ENCODE peak calls at places on chromosomes 2 and 18, in ten cellular contexts. One of them, this sample, is unnamed.

GRCh38 chr2:159140070-159140774 is 146.3 kb downstream of the WDSUB1 start:
- DNase-seq in Panc1: no peak
- DNase-seq in PC-3: peak
- DNase-seq in CD8-positive, alpha-beta memory T cell: no peak
- DNase-seq in heart right ventricle: no peak
- DNase-seq in gastrocnemius medialis: no peak
- DNase-seq in prostate gland: no peak
- DNase-seq in GM23248: peak
- DNase-seq in AG04449: no peak
- DNase-seq in NB4: peak
- DNase-seq in this sample: no peak

GRCh38 chr2:122643725-122644329 is 888.4 kb downstream of the TSN start:
- DNase-seq in gastrocnemius medialis: no peak
- DNase-seq in PC-3: peak
- DNase-seq in GM23248: peak
- DNase-seq in AG04449: peak
- DNase-seq in NB4: no peak
- DNase-seq in Panc1: peak
- DNase-seq in heart right ventricle: no peak
- DNase-seq in prostate gland: peak
- DNase-seq in CD8-positive, alpha-beta memory T cell: no peak
- DNase-seq in this sample: no peak

GRCh38 chr18:24600076-24600654 is 139.7 kb downstream of the HRH4 start:
- DNase-seq in NB4: peak
- DNase-seq in CD8-positive, alpha-beta memory T cell: no peak
- DNase-seq in PC-3: peak
- DNase-seq in prostate gland: peak
- DNase-seq in gastrocnemius medialis: no peak
- DNase-seq in heart right ventricle: no peak
- DNase-seq in GM23248: peak
- DNase-seq in AG04449: no peak
- DNase-seq in Panc1: no peak
- DNase-seq in this sample: no peak

GRCh38 chr18:47780011-47780725 is 150.3 kb downstream of the SMAD2 start:
- DNase-seq in GM23248: no peak
- DNase-seq in prostate gland: no peak
- DNase-seq in CD8-positive, alpha-beta memory T cell: no peak
- DNase-seq in Panc1: no peak
- DNase-seq in PC-3: no peak
- DNase-seq in AG04449: no peak
- DNase-seq in heart right ventricle: no peak
- DNase-seq in gastrocnemius medialis: no peak
- DNase-seq in NB4: no peak
- DNase-seq in this sample: no peak

GRCh38 chr18:62959481-62959880 is 244.1 kb downstream of the PHLPP1 start:
- DNase-seq in NB4: no peak
- DNase-seq in PC-3: no peak
- DNase-seq in CD8-positive, alpha-beta memory T cell: no peak
- DNase-seq in Panc1: no peak
- DNase-seq in gastrocnemius medialis: no peak
- DNase-seq in GM23248: no peak
- DNase-seq in prostate gland: no peak
- DNase-seq in AG04449: no peak
- DNase-seq in heart right ventricle: no peak
- DNase-seq in this sample: peak

GRCh38 chr2:47512581-47513083 is 109.7 kb downstream of the MSH2 start:
- DNase-seq in gastrocnemius medialis: no peak
- DNase-seq in NB4: peak
- DNase-seq in AG04449: no peak
- DNase-seq in GM23248: no peak
- DNase-seq in Panc1: no peak
- DNase-seq in CD8-positive, alpha-beta memory T cell: no peak
- DNase-seq in heart right ventricle: no peak
- DNase-seq in prostate gland: no peak
- DNase-seq in PC-3: peak
- DNase-seq in this sample: no peak

GRCh38 chr18:13281406-13281805 is 62.8 kb downstream of the LDLRAD4 start:
- DNase-seq in CD8-positive, alpha-beta memory T cell: no peak
- DNase-seq in GM23248: no peak
- DNase-seq in heart right ventricle: no peak
- DNase-seq in AG04449: no peak
- DNase-seq in Panc1: no peak
- DNase-seq in PC-3: no peak
- DNase-seq in prostate gland: no peak
- DNase-seq in gastrocnemius medialis: no peak
- DNase-seq in NB4: no peak
- DNase-seq in this sample: no peak

GRCh38 chr2:100739735-100740432 is 80.1 kb upstream of the NPAS2 start:
- DNase-seq in GM23248: no peak
- DNase-seq in CD8-positive, alpha-beta memory T cell: no peak
- DNase-seq in PC-3: no peak
- DNase-seq in NB4: no peak
- DNase-seq in prostate gland: no peak
- DNase-seq in gastrocnemius medialis: no peak
- DNase-seq in AG04449: no peak
- DNase-seq in heart right ventricle: no peak
- DNase-seq in Panc1: no peak
- DNase-seq in this sample: no peak

GRCh38 chr18:8611916-8612576 is 2.8 kb downstream of the RAB12 start:
- DNase-seq in heart right ventricle: no peak
- DNase-seq in Panc1: no peak
- DNase-seq in PC-3: peak
- DNase-seq in CD8-positive, alpha-beta memory T cell: no peak
- DNase-seq in GM23248: no peak
- DNase-seq in NB4: no peak
- DNase-seq in AG04449: no peak
- DNase-seq in prostate gland: no peak
- DNase-seq in gastrocnemius medialis: no peak
- DNase-seq in this sample: no peak

GRCh38 chr2:106098081-106098480 is 96.0 kb downstream of the UXS1 start:
- DNase-seq in PC-3: peak
- DNase-seq in NB4: peak
- DNase-seq in prostate gland: no peak
- DNase-seq in heart right ventricle: no peak
- DNase-seq in gastrocnemius medialis: no peak
- DNase-seq in GM23248: peak
- DNase-seq in Panc1: no peak
- DNase-seq in AG04449: no peak
- DNase-seq in CD8-positive, alpha-beta memory T cell: no peak
- DNase-seq in this sample: no peak

GRCh38 chr2:161990741-161991140 is 83.3 kb downstream of the DPP4 start:
- DNase-seq in gastrocnemius medialis: no peak
- DNase-seq in NB4: peak
- DNase-seq in PC-3: peak
- DNase-seq in CD8-positive, alpha-beta memory T cell: no peak
- DNase-seq in heart right ventricle: no peak
- DNase-seq in AG04449: peak
- DNase-seq in prostate gland: no peak
- DNase-seq in Panc1: no peak
- DNase-seq in GM23248: peak
- DNase-seq in this sample: no peak

GRCh38 chr2:33005057-33005456 is 58.3 kb downstream of the LTBP1 start:
- DNase-seq in prostate gland: no peak
- DNase-seq in NB4: no peak
- DNase-seq in Panc1: no peak
- DNase-seq in CD8-positive, alpha-beta memory T cell: no peak
- DNase-seq in AG04449: no peak
- DNase-seq in GM23248: no peak
- DNase-seq in gastrocnemius medialis: no peak
- DNase-seq in PC-3: no peak
- DNase-seq in heart right ventricle: no peak
- DNase-seq in this sample: no peak

GRCh38 chr2:9206991-9207640 is 504 bp downstream of the ASAP2 start:
- DNase-seq in PC-3: no peak
- DNase-seq in NB4: peak
- DNase-seq in Panc1: no peak
- DNase-seq in AG04449: no peak
- DNase-seq in CD8-positive, alpha-beta memory T cell: peak
- DNase-seq in gastrocnemius medialis: no peak
- DNase-seq in GM23248: peak
- DNase-seq in heart right ventricle: peak
- DNase-seq in prostate gland: peak
- DNase-seq in this sample: peak

GRCh38 chr2:186098821-186099220 is 360.2 kb downstream of the FSIP2 start:
- DNase-seq in NB4: no peak
- DNase-seq in Panc1: no peak
- DNase-seq in gastrocnemius medialis: no peak
- DNase-seq in PC-3: no peak
- DNase-seq in CD8-positive, alpha-beta memory T cell: no peak
- DNase-seq in GM23248: no peak
- DNase-seq in prostate gland: no peak
- DNase-seq in heart right ventricle: no peak
- DNase-seq in AG04449: no peak
- DNase-seq in this sample: no peak

DNA sequence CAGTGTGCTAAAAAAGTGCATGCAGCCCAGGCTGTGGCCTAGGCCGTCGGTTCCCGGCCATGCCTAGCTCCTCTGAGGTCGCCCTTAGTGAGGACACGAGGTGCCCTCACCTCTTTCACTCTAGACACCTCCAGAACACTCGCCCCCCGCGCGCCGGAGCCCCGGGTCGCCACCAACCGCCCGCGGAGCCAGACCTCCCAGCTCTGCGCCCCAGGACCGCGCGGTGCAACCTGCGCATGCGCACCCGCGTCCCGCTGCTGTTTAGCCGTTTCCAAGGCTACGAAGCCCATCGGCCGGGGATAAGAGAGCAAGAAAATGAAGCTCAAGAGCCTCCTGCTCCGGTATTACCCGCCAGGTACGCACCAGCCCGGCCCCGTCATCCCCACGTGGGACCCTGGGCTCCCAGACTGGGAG is at the start of gene DAW1:
- DNase-seq in Panc1: no peak
- DNase-seq in prostate gland: no peak
- DNase-seq in AG04449: no peak
- DNase-seq in PC-3: no peak
- DNase-seq in NB4: no peak
- DNase-seq in heart right ventricle: peak
- DNase-seq in gastrocnemius medialis: no peak
- DNase-seq in GM23248: peak
- DNase-seq in CD8-positive, alpha-beta memory T cell: peak
- DNase-seq in this sample: peak
- H3K4me3 ChIP-seq in Panc1: peak
- H3K4me3 ChIP-seq in prostate gland: no peak
- H3K4me3 ChIP-seq in AG04449: peak
- H3K4me3 ChIP-seq in PC-3: peak
- H3K4me3 ChIP-seq in NB4: no peak
- H3K4me3 ChIP-seq in heart right ventricle: peak
- H3K4me3 ChIP-seq in gastrocnemius medialis: peak
- H3K4me3 ChIP-seq in GM23248: peak
- H3K4me3 ChIP-seq in CD8-positive, alpha-beta memory T cell: no peak
- H3K4me3 ChIP-seq in this sample: peak

GRCh38 chr18:77102246-77103040 is 30.1 kb downstream of the MBP start:
- DNase-seq in CD8-positive, alpha-beta memory T cell: peak
- DNase-seq in heart right ventricle: no peak
- DNase-seq in Panc1: no peak
- DNase-seq in prostate gland: no peak
- DNase-seq in AG04449: peak
- DNase-seq in NB4: no peak
- DNase-seq in PC-3: peak
- DNase-seq in GM23248: peak
- DNase-seq in gastrocnemius medialis: no peak
- DNase-seq in this sample: peak
- H3K4me3 ChIP-seq in CD8-positive, alpha-beta memory T cell: peak
- H3K4me3 ChIP-seq in heart right ventricle: peak
- H3K4me3 ChIP-seq in Panc1: peak
- H3K4me3 ChIP-seq in prostate gland: no peak
- H3K4me3 ChIP-seq in AG04449: peak
- H3K4me3 ChIP-seq in NB4: peak
- H3K4me3 ChIP-seq in PC-3: peak
- H3K4me3 ChIP-seq in GM23248: peak
- H3K4me3 ChIP-seq in gastrocnemius medialis: no peak
- H3K4me3 ChIP-seq in this sample: no peak

DNA sequence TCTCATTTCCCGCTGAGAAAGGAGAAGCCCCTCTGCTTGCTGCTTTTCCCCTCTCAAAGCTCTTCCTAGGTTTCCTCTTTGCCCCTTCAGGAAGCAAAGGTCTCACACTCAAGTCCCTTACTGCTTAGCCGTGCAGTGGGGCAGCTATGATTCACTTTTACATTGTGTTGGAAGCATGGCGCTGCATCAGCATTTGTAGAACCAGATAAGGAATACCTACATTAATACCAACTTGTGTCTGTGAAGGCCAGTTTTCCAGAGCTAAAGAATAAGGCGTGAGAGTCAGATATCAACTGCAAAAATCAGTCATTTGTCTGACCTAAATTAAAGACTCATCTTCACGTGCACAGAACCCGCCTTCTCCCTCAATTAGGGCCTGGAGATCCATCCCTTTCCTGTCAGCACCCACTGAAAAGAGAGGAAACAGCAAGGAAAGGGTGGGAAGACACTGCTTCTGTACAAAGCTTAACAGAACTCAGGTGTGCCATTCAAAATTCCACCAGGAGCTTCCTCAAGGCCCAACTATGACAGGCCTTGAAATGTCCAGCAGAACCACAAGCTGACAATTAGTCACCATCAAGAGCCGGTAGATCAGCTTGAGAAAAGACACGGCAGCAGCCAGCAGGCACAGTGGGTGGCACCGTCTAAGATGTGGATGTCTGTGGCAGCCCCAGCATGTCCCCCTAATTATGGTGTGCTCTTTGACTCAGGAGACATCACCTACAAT is 16.1 kb upstream of the XDH start:
- DNase-seq in Panc1: no peak
- DNase-seq in NB4: no peak
- DNase-seq in PC-3: peak
- DNase-seq in heart right ventricle: no peak
- DNase-seq in AG04449: no peak
- DNase-seq in gastrocnemius medialis: no peak
- DNase-seq in GM23248: no peak
- DNase-seq in prostate gland: no peak
- DNase-seq in CD8-positive, alpha-beta memory T cell: no peak
- DNase-seq in this sample: no peak
- H3K4me3 ChIP-seq in Panc1: no peak
- H3K4me3 ChIP-seq in NB4: no peak
- H3K4me3 ChIP-seq in PC-3: no peak
- H3K4me3 ChIP-seq in heart right ventricle: no peak
- H3K4me3 ChIP-seq in AG04449: no peak
- H3K4me3 ChIP-seq in gastrocnemius medialis: no peak
- H3K4me3 ChIP-seq in GM23248: no peak
- H3K4me3 ChIP-seq in prostate gland: no peak
- H3K4me3 ChIP-seq in CD8-positive, alpha-beta memory T cell: no peak
- H3K4me3 ChIP-seq in this sample: no peak

DNA sequence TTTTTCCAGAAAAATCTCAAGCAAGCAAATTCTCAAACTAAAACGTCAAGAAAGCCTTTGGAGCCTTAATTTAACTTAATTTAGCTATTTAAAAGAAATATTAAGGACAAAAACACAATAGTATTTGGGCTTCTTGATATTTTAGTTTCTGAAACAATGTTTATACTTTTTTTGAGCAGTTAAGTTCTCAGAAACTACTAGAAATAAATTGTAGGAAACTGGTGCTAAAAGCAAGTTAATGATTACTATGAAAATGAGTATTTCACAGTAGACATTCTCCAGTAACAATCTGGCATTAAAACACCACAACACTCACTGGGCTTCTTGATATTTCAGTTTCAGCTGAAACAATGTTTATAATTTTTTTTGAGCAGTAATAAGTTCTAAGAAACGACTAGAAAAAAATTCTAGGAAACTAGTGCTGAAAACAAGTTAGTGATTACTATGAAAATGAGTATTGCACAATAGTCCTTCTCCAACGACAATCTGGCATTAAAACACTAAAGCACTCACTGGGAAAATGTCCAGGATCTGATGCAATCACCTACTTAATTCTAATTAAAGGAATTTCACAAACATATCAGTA is 45.1 kb downstream of the TRAK2 start:
- DNase-seq in NB4: peak
- DNase-seq in PC-3: peak
- DNase-seq in AG04449: peak
- DNase-seq in prostate gland: peak
- DNase-seq in GM23248: peak
- DNase-seq in Panc1: no peak
- DNase-seq in gastrocnemius medialis: no peak
- DNase-seq in CD8-positive, alpha-beta memory T cell: no peak
- DNase-seq in heart right ventricle: no peak
- DNase-seq in this sample: no peak
- H3K4me3 ChIP-seq in NB4: no peak
- H3K4me3 ChIP-seq in PC-3: no peak
- H3K4me3 ChIP-seq in AG04449: no peak
- H3K4me3 ChIP-seq in prostate gland: no peak
- H3K4me3 ChIP-seq in GM23248: peak
- H3K4me3 ChIP-seq in Panc1: peak
- H3K4me3 ChIP-seq in gastrocnemius medialis: no peak
- H3K4me3 ChIP-seq in CD8-positive, alpha-beta memory T cell: no peak
- H3K4me3 ChIP-seq in heart right ventricle: peak
- H3K4me3 ChIP-seq in this sample: no peak